ENCODE peak calls at places on chromosomes 2 and 18, in nine cellular contexts. M is cardiac muscle cell, I is heart left ventricle, H is upper lobe of right lung, V is fibroblast of lung, B is adrenal gland, O is A549, Q is neural progenitor cell, R is lower lobe of right lung. C is an unnamed sample.
A peak's percentile ranks its signal among the peaks of the same experiment; 100 is the strongest.

GRCh38 chr2:214960677-214961076 is 151.2 kb upstream of the BARD1 start:
- DNase-seq in V (peak; percentile 11), Q (no peak), I (no peak), R (no peak), O (no peak), H (no peak), M (no peak), B (no peak), C (no peak)

GRCh38 chr2:8543412-8544167 is 138.3 kb upstream of the ID2 start:
- DNase-seq in R (peak; percentile 79), Q (no peak), M (no peak), O (no peak), B (peak; percentile 75), I (peak; percentile 63), H (peak; percentile 85), V (peak; percentile 85), C (no peak)

GRCh38 chr2:95345066-95345414 is 47.9 kb downstream of the KCNIP3 start:
- DNase-seq in I (no peak), Q (no peak), B (no peak), V (no peak), H (no peak), M (no peak), R (no peak), O (no peak), C (no peak)

GRCh38 chr2:70977605-70978205 is 725 bp upstream of the ANKRD53 start:
- DNase-seq in Q (no peak), M (no peak), I (no peak), B (peak; percentile 67), H (no peak), R (no peak), V (peak; percentile 96), O (no peak), C (no peak)

GRCh38 chr2:34423301-34423700 is 824.2 kb upstream of the FAM98A start:
- DNase-seq in H (no peak), R (no peak), M (no peak), I (no peak), B (no peak), O (no peak), Q (peak; percentile 12), V (no peak), C (no peak)

GRCh38 chr2:160695402-160696060 is 201.9 kb upstream of the RBMS1 start:
- DNase-seq in I (no peak), O (no peak), V (peak; percentile 68), Q (no peak), B (no peak), R (no peak), H (no peak), M (no peak), C (no peak)

GRCh38 chr18:76821875-76822509 is 365 bp upstream of the ZNF236 start:
- DNase-seq in Q (peak; percentile 85), M (peak; percentile 59), O (peak; percentile 44), R (peak; percentile 75), H (peak; percentile 83), B (peak; percentile 60), I (peak; percentile 58), V (peak; percentile 50), C (no peak)

GRCh38 chr18:48161911-48162698 is 231.6 kb upstream of the SMAD2 start:
- DNase-seq in Q (no peak), V (no peak), B (peak; percentile 72), M (no peak), I (no peak), O (peak; percentile 5), R (no peak), H (no peak), C (no peak)

GRCh38 chr2:182831097-182831496 is 35.3 kb downstream of the FRZB start:
- DNase-seq in I (no peak), O (no peak), M (no peak), V (no peak), R (no peak), Q (no peak), B (no peak), H (no peak), C (no peak)

GRCh38 chr2:26892916-26893524 is 45.1 kb downstream of the DPYSL5 start:
- DNase-seq in M (no peak), V (no peak), R (no peak), I (no peak), Q (no peak), O (no peak), H (no peak), B (no peak), C (no peak)

GRCh38 chr2:1742680-1743395 is 1.5 kb downstream of the PXDN start:
- DNase-seq in R (peak; percentile 76), Q (peak; percentile 83), B (peak; percentile 44), I (peak; percentile 79), V (peak; percentile 91), H (peak; percentile 84), M (peak; percentile 80), O (peak; percentile 58), C (no peak)
- H3K4me3 ChIP-seq in R (peak overlapping the region; percentile 68), Q (peak overlapping the region; percentile 93), B (no peak overlapping the region), I (peak overlapping the region; percentile 85), V (peak overlapping the region; percentile 74), H (peak overlapping the region; percentile 67), M (peak overlapping the region; percentile 85), O (peak overlapping the region; percentile 59), C (peak overlapping the region; percentile 35)

GRCh38 chr2:98923244-98923940 is 12.6 kb downstream of the CRACDL start:
- DNase-seq in M (no peak), H (no peak), B (no peak), I (no peak), V (no peak), Q (no peak), O (no peak), R (no peak), C (no peak)
- TF ChIP-seq CTCF in M (no peak), H (no peak), B (no peak), I (no peak), V (no peak), Q (peak; percentile 39), O (peak; percentile 16), R (no peak), C (no peak)

GRCh38 chr2:64023485-64024258 is 4.4 kb upstream of the VPS54 start:
- DNase-seq in V (no peak), I (no peak), H (no peak), B (no peak), Q (peak; percentile 12), M (no peak), R (no peak), O (peak; percentile 24), C (no peak)
- H3K4me3 ChIP-seq in V (no peak overlapping the region), I (no peak overlapping the region), H (no peak overlapping the region), B (no peak overlapping the region), Q (no peak overlapping the region), M (no peak overlapping the region), R (no peak overlapping the region), O (no peak overlapping the region), C (no peak overlapping the region)

GRCh38 chr18:27780061-27780740 is 396.7 kb downstream of the CDH2 start:
- DNase-seq in O (no peak), I (no peak), M (no peak), V (no peak), R (no peak), Q (no peak), B (no peak), H (no peak), C (no peak)

GRCh38 chr18:27778925-27779324 is 398.0 kb downstream of the CDH2 start:
- DNase-seq in B (no peak), O (no peak), I (no peak), Q (peak; percentile 52), V (no peak), R (no peak), H (no peak), M (no peak), C (no peak)

DNA sequence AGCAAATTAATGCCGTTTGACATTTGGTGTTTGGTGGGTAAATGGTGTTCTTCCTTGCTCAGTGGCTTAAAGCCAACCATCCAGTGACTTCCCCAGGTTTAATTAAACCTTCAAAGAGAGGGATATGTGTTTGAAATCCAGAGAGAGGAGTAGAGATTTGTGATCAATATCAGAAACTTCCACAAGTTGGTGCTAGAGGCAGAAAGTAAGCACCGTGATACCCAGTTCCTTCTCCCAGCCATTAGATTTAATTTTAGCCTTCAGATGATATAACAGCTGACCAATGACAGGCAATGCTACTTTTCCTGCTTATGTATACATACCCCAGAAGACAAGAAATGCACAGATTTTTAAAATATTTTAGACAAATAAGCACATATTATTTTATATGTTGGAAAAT is 398.5 kb downstream of the CDH2 start:
- DNase-seq in O (peak; percentile 6), I (no peak), V (peak; percentile 22), Q (peak; percentile 39), M (peak; percentile 45), R (no peak), H (no peak), B (no peak), C (no peak)
- TF ChIP-seq CTCF in O (peak; percentile 30), I (peak; percentile 24), V (peak; percentile 35), Q (peak; percentile 54), M (peak; percentile 56), R (no peak), H (no peak), B (peak; percentile 50), C (peak; percentile 27)